ENCODE peak calls at places on chromosomes 1 and 21, in four cellular contexts. B, Y, G and D are unnamed samples.

GRCh38 chr1:75625795-75626194 is 14.9 kb upstream of the SLC44A5 start:
- DNase-seq in B (no peak), Y (no peak), G (no peak), D (no peak)

GRCh38 chr1:17232759-17233661 is 15.9 kb upstream of the PADI3 start:
- DNase-seq in Y (peak; percentile 31), B (no peak), G (no peak), D (no peak)

GRCh38 chr1:208748766-208749165 is 504.6 kb upstream of the PLXNA2 start:
- DNase-seq in G (no peak), Y (no peak), B (no peak), D (no peak)

GRCh38 chr1:70140894-70141293 is 64.5 kb downstream of the LRRC40 start:
- DNase-seq in Y (no peak), G (no peak), B (no peak), D (no peak)

GRCh38 chr1:168483531-168483930 is 60.3 kb downstream of the XCL2 start:
- DNase-seq in G (no peak), Y (peak; percentile 55), B (no peak), D (no peak)

GRCh38 chr1:119919241-119919640 is 22.9 kb upstream of the ADAM30 start:
- DNase-seq in B (no peak), Y (no peak), G (no peak), D (no peak)

GRCh38 chr1:208475449-208475848 is 231.3 kb upstream of the PLXNA2 start:
- DNase-seq in B (no peak), Y (peak; percentile 12), G (no peak), D (no peak)

GRCh38 chr21:19228241-19228640 is 824.7 kb upstream of the TMPRSS15 start:
- DNase-seq in Y (no peak), G (no peak), B (no peak), D (no peak)

GRCh38 chr1:59908084-59908483 is 18.5 kb downstream of the CYP2J2 start:
- DNase-seq in Y (no peak), B (no peak), G (no peak), D (no peak)

GRCh38 chr1:151158311-151158710 is 1.9 kb downstream of the TNFAIP8L2 start:
- DNase-seq in Y (no peak), G (no peak), B (no peak), D (no peak)

GRCh38 chr1:167862432-167863076 is 51.4 kb downstream of the ADCY10 start:
- DNase-seq in Y (no peak), B (no peak), G (no peak), D (no peak)

GRCh38 chr1:6603424-6603850 is 768 bp upstream of the KLHL21 start:
- DNase-seq in B (no peak), G (peak; percentile 73), Y (peak; percentile 95), D (no peak)

GRCh38 chr1:47233165-47233564 is 1.1 kb upstream of the TAL1 start:
- DNase-seq in Y (no peak), G (no peak), B (no peak), D (peak; percentile 22)

GRCh38 chr1:7250176-7250575 is 464.9 kb downstream of the CAMTA1 start:
- DNase-seq in Y (no peak), B (no peak), G (no peak), D (no peak)

GRCh38 chr1:93694833-93695232 is 13.2 kb upstream of the BCAR3 start:
- DNase-seq in G (no peak), B (no peak), Y (no peak), D (no peak)

GRCh38 chr21:29105218-29105617 is 25.2 kb upstream of the MAP3K7CL start:
- DNase-seq in G (no peak), Y (no peak), B (no peak), D (no peak)

GRCh38 chr1:103145449-103145848 is 37.1 kb upstream of the COL11A1 start:
- DNase-seq in B (no peak), G (no peak), Y (peak; percentile 19), D (no peak)

GRCh38 chr1:234941711-234942320 is 186.8 kb downstream of the TOMM20 start:
- DNase-seq in Y (no peak), B (no peak), G (no peak), D (no peak)

GRCh38 chr1:224643653-224644052 is 27.5 kb downstream of the CNIH3 start:
- DNase-seq in B (no peak), G (no peak), Y (no peak), D (no peak)

GRCh38 chr1:30878559-30878958 is 30.0 kb downstream of the SDC3 start:
- DNase-seq in Y (no peak), G (no peak), B (no peak), D (no peak)

GRCh38 chr1:59389847-59390246 is 93.0 kb downstream of the FGGY start:
- DNase-seq in Y (no peak), G (no peak), B (no peak), D (no peak)

GRCh38 chr1:58724483-58724882 is 24.6 kb upstream of the MYSM1 start:
- DNase-seq in G (no peak), B (no peak), Y (no peak), D (no peak)

GRCh38 chr21:41578083-41578482 is 70.1 kb upstream of the TMPRSS2 start:
- DNase-seq in G (no peak), Y (no peak), B (no peak), D (no peak)